ENCODE peak calls at places on chromosomes 2 and 18, in six cellular contexts. Z is left lobe of liver, Y is pulmonary artery endothelial cell, O is mesendoderm, N is NCI-H1436 treated with DMSO at 0.1 percent for 48 hours, V is A172. G is an unnamed sample.

GRCh38 chr2:165455940-165456479 is 13.5 kb upstream of the CSRNP3 start:
- DNase-seq in V (no peak), O (no peak), Y (no peak), N (no peak), Z (no peak), G (no peak)

GRCh38 chr2:8939486-8940114 is 63.9 kb downstream of the MBOAT2 start:
- DNase-seq in N (no peak), O (no peak), Z (no peak), V (no peak), Y (no peak), G (no peak)

GRCh38 chr2:72576861-72577260 is 249.0 kb downstream of the EXOC6B start:
- DNase-seq in V (no peak), Y (no peak), N (no peak), O (no peak), Z (no peak), G (no peak)

GRCh38 chr2:122390406-122390805 is 635.0 kb downstream of the TSN start:
- DNase-seq in Y (no peak), Z (no peak), N (no peak), V (no peak), O (peak; percentile 1), G (no peak)

GRCh38 chr2:207245526-207245925 is 79.8 kb upstream of the KLF7 start:
- DNase-seq in V (no peak), Y (no peak), N (no peak), O (peak; percentile 72), Z (no peak), G (no peak)

GRCh38 chr2:155696561-155696960 is 636.0 kb downstream of the NR4A2 start:
- DNase-seq in V (no peak), Z (no peak), Y (no peak), O (no peak), N (no peak), G (no peak)

GRCh38 chr2:21326152-21326551 is 202.4 kb downstream of the TDRD15 start:
- DNase-seq in Z (no peak), Y (no peak), O (peak; percentile 24), V (no peak), N (no peak), G (peak; percentile 3)

GRCh38 chr2:72263043-72263780 is 115.5 kb upstream of the CYP26B1 start:
- DNase-seq in Y (no peak), Z (no peak), O (no peak), V (no peak), N (no peak), G (no peak)

GRCh38 chr2:142241016-142241415 is 110.2 kb upstream of the LRP1B start:
- DNase-seq in Y (no peak), O (no peak), Z (no peak), V (no peak), N (no peak), G (no peak)

GRCh38 chr2:178882666-178883440 is 75.6 kb upstream of the TTN start:
- DNase-seq in N (no peak), Y (peak; percentile 80), V (peak; percentile 47), Z (no peak), O (no peak), G (no peak)

GRCh38 chr18:4026542-4026941 is 428.6 kb downstream of the DLGAP1 start:
- DNase-seq in N (no peak), Z (no peak), Y (no peak), V (no peak), O (no peak), G (no peak)

GRCh38 chr18:31371970-31372369 is 4.6 kb upstream of the DSG4 start:
- DNase-seq in V (no peak), O (no peak), Z (no peak), N (no peak), Y (no peak), G (no peak)

GRCh38 chr18:50559750-50560680 is at the start of gene MAPK4:
- DNase-seq in Z (peak; percentile 74), N (no peak), O (no peak), V (no peak), Y (no peak), G (peak; percentile 50)

GRCh38 chr2:145032791-145033190 is 512.9 kb upstream of the ZEB2 start:
- DNase-seq in O (peak; percentile 61), Y (no peak), N (no peak), V (no peak), Z (no peak), G (no peak)

GRCh38 chr18:54622084-54622483 is 31.0 kb downstream of the DYNAP start:
- DNase-seq in O (no peak), V (no peak), Z (no peak), Y (no peak), N (no peak), G (no peak)

GRCh38 chr2:233553366-233553765 is 13.2 kb downstream of the USP40 start:
- DNase-seq in O (no peak), N (no peak), V (no peak), Y (no peak), Z (no peak), G (no peak)

GRCh38 chr2:19607400-19607799 is 249.0 kb upstream of the OSR1 start:
- DNase-seq in Y (no peak), N (no peak), V (peak; percentile 60), Z (no peak), O (no peak), G (no peak)

GRCh38 chr2:237968048-237968862 is 1.4 kb downstream of the UBE2F start:
- DNase-seq in N (no peak), V (peak; percentile 25), Y (no peak), O (no peak), Z (no peak), G (peak; percentile 16)

GRCh38 chr18:80191264-80191663 is 56.0 kb downstream of the PARD6G start:
- DNase-seq in Y (no peak), V (no peak), Z (peak; percentile 8), N (no peak), O (no peak), G (no peak)

GRCh38 chr2:234996467-234997270 is 44.9 kb downstream of the SH3BP4 start:
- DNase-seq in Z (no peak), Y (peak; percentile 62), O (peak; percentile 98), V (peak; percentile 98), N (no peak), G (peak; percentile 96)

GRCh38 chr2:119541476-119541875 is 2.8 kb upstream of the CFAP221 start:
- DNase-seq in Z (no peak), O (peak; percentile 95), V (no peak), Y (no peak), N (no peak), G (peak; percentile 50)

GRCh38 chr2:19367346-19367745 is 8.9 kb upstream of the OSR1 start:
- DNase-seq in Y (no peak), V (no peak), O (no peak), Z (no peak), N (no peak), G (no peak)